ENCODE peak calls at places on chromosomes 7 and 10, in seven cellular contexts. S is BJ; A is IMR-90; M is CD8-positive, alpha-beta T cell; P is colonic mucosa; W is epithelial cell of esophagus; K is brain microvascular endothelial cell. Z is an unnamed sample.

GRCh38 chr10:68125770-68126169 is 16.5 kb downstream of the MYPN start:
- DNase-seq in S (no peak), K (no peak), A (no peak), P (no peak), M (no peak), W (no peak), Z (no peak)

GRCh38 chr10:132889556-132889955 is 52.8 kb downstream of the CFAP46 start:
- DNase-seq in K (no peak), A (no peak), S (no peak), W (no peak), M (no peak), P (no peak), Z (no peak)

GRCh38 chr10:69958232-69958902 is 94.3 kb upstream of the MACROH2A2 start:
- DNase-seq in P (peak), S (no peak), M (no peak), K (peak), A (peak), W (peak), Z (no peak)

GRCh38 chr7:44536090-44536489 is 5.0 kb downstream of the NPC1L1 start:
- DNase-seq in M (no peak), W (no peak), K (no peak), S (no peak), P (no peak), A (no peak), Z (no peak)

GRCh38 chr10:93458821-93459257 is 23.3 kb downstream of the MYOF start:
- DNase-seq in M (no peak), S (peak), K (peak), P (no peak), A (peak), W (peak), Z (peak)

GRCh38 chr10:128859738-128860386 is 607.2 kb upstream of the MGMT start:
- DNase-seq in S (no peak), K (peak), W (no peak), M (no peak), P (peak), A (no peak), Z (no peak)

GRCh38 chr10:80025281-80025680 is 53.2 kb upstream of the TMEM254 start:
- DNase-seq in P (no peak), K (no peak), S (no peak), M (no peak), A (no peak), W (no peak), Z (no peak)

GRCh38 chr7:155107126-155107525 is 37.0 kb downstream of the HTR5A start:
- DNase-seq in P (no peak), K (no peak), W (no peak), M (no peak), S (no peak), A (no peak), Z (no peak)

GRCh38 chr7:74498354-74498753 is 44.6 kb downstream of the GTF2IRD1 start:
- DNase-seq in S (no peak), P (no peak), W (no peak), A (no peak), M (no peak), K (no peak), Z (no peak)

GRCh38 chr10:5565205-5565545 is 40.4 kb downstream of the CALML3 start:
- DNase-seq in M (no peak), P (no peak), W (no peak), S (no peak), A (no peak), K (no peak), Z (no peak)

GRCh38 chr10:69756279-69756678 is 45.4 kb upstream of the COL13A1 start:
- DNase-seq in S (no peak), A (no peak), M (no peak), P (no peak), W (no peak), K (no peak), Z (no peak)

GRCh38 chr10:130453036-130453720 is 317.0 kb downstream of the GLRX3 start:
- DNase-seq in A (no peak), W (no peak), M (no peak), S (no peak), K (no peak), P (no peak), Z (no peak)

GRCh38 chr7:108592633-108593277 is 23.1 kb downstream of the DNAJB9 start:
- DNase-seq in S (no peak), A (no peak), M (no peak), P (no peak), W (peak), K (no peak), Z (no peak)

GRCh38 chr10:77926566-77927342 is at the start of gene DLG5:
- DNase-seq in P (peak), M (no peak), S (no peak), W (peak), K (no peak), A (peak), Z (peak)

GRCh38 chr7:44177570-44178131 is 11.6 kb downstream of the GCK start:
- DNase-seq in M (no peak), W (peak), S (no peak), A (peak), P (no peak), K (peak), Z (peak)

GRCh38 chr7:23115991-23116390 is 10.4 kb downstream of the KLHL7 start:
- DNase-seq in P (no peak), M (no peak), S (no peak), W (no peak), K (no peak), A (no peak), Z (no peak)

GRCh38 chr10:1390200-1390599 is 334.0 kb downstream of the WDR37 start:
- DNase-seq in K (no peak), M (no peak), S (no peak), P (no peak), A (no peak), W (no peak), Z (no peak)

GRCh38 chr7:23967949-23968599 is 258.1 kb downstream of the STK31 start:
- DNase-seq in W (no peak), S (no peak), M (no peak), P (no peak), K (no peak), A (no peak), Z (no peak)

GRCh38 chr7:134449596-134450194 is 9.2 kb downstream of the AKR1B1 start:
- DNase-seq in W (no peak), K (no peak), S (no peak), M (no peak), P (no peak), A (peak), Z (no peak)

GRCh38 chr10:49359349-49360231 is 36.3 kb downstream of the DRGX start:
- DNase-seq in W (no peak), M (no peak), P (no peak), K (peak), A (peak), S (no peak), Z (no peak)

GRCh38 chr10:29239569-29240472 is 49.0 kb upstream of the LYZL1 start:
- DNase-seq in K (peak), A (no peak), W (no peak), M (no peak), P (no peak), S (no peak), Z (no peak)

GRCh38 chr7:123637203-123637602 is 18.5 kb upstream of the LMOD2 start:
- DNase-seq in W (peak), S (no peak), M (no peak), A (no peak), P (no peak), K (no peak), Z (no peak)

GRCh38 chr7:3162286-3162685 is 118.6 kb upstream of the CARD11 start:
- DNase-seq in K (peak), M (no peak), P (no peak), W (no peak), S (no peak), A (peak), Z (no peak)

GRCh38 chr10:92691591-92692084 is 1.9 kb downstream of the HHEX start:
- DNase-seq in K (no peak), W (no peak), P (peak), M (no peak), A (no peak), S (no peak), Z (peak)

GRCh38 chr7:149664666-149665065 is 108.7 kb downstream of the ZNF467 start:
- DNase-seq in W (peak), A (no peak), S (no peak), K (no peak), M (no peak), P (no peak), Z (no peak)

GRCh38 chr10:104255244-104255981 is 721 bp downstream of the GSTO1 start:
- DNase-seq in A (peak), S (peak), W (peak), K (peak), P (peak), M (no peak), Z (no peak)

GRCh38 chr10:89342219-89342966 is 14.6 kb downstream of the IFIT3 start:
- DNase-seq in S (peak), A (peak), P (no peak), K (peak), M (no peak), W (peak), Z (peak)

GRCh38 chr7:117087639-117088396 is 134.5 kb downstream of the ST7 start:
- DNase-seq in W (no peak), P (no peak), K (no peak), S (no peak), A (no peak), M (no peak), Z (no peak)

GRCh38 chr10:15167411-15168295 is 840 bp downstream of the NMT2 start:
- DNase-seq in S (no peak), A (peak), W (peak), P (peak), K (peak), M (peak), Z (peak)

GRCh38 chr10:89393898-89394297 is 1.5 kb downstream of the IFIT1 start:
- DNase-seq in P (peak), A (no peak), W (peak), S (no peak), M (no peak), K (no peak), Z (no peak)

GRCh38 chr7:116955801-116956514 is 2.7 kb downstream of the ST7 start:
- DNase-seq in P (no peak), S (no peak), M (no peak), K (no peak), A (no peak), W (no peak), Z (no peak)

GRCh38 chr10:93436577-93436976 is 45.6 kb downstream of the MYOF start:
- DNase-seq in A (peak), M (no peak), W (peak), S (peak), P (no peak), K (peak), Z (peak)

GRCh38 chr10:12241810-12242529 is 46.0 kb downstream of the CDC123 start:
- DNase-seq in P (no peak), W (peak), S (no peak), M (no peak), A (peak), K (peak), Z (peak)

DNA sequence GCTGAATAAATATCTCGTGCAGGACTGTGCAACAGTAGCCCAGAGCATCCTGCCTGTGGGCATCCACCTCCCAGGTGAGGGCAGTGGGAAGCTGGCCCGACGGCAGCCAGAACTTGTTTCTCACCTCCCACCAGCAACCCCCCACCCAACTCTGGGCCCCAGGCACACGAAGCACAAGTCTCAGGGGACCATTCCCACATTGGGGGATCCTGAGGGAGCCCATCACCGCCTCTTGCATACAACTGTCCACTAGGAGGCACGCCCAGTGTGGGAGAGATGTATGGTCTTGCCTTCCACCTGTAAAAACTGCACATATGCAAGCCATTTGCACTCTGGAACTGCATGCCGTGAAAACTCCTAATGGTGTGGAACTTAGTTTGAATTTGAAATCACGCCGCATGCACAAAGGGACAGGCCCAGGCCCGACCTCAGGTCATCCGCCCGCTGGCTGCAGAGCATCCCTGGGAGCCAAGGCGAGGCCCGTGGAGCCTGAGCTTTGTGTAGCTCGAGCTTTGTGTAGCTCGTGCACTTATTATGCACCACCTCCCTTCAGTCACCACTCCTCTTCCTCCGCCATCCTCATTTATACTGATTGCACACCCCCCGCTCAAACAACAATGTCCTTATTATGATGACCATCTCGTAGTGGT is 147.9 kb downstream of the ADCY1 start:
- DNase-seq in P (no peak), W (no peak), K (no peak), M (no peak), A (no peak), S (no peak), Z (no peak)
- H3K4me3 ChIP-seq in P (no peak), W (no peak), K (no peak), M (no peak), A (no peak), S (no peak), Z (no peak)

DNA sequence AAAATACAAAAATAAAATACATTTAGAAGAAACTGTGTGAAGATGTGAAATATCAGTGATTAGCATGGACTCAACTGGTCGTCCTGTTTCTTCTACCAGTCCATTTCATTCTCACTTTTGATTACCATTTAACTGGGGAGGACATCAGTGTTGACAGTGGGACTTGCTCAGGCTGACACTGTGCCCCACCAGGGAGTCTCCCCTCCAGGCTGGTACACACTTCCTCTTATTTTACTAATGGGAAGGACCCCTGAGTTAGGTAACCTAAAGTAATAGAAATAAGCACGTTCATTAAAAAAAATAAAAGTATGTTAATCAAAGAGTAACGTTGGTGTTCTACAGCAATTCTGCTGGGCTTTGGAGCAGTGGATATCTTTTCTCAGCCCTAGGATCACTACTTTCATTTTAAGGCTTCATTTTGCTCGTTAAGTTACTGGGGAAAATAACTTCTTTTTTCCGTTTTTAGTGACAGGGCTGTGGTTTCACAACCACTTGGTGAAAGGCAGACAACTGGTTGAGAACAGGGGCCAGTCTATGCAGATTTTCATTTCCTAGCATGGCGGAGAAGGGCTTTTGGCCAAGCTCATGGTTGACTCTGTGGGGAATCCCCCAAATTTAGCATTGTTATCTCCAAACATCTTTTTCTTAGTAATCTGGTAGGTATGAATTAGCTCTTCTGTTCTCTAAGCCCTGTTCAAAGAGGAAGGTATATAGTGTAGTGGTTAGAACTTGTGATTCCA is 2.1 kb downstream of the SNX10 start:
- DNase-seq in K (no peak), A (no peak), M (peak), S (no peak), P (no peak), W (no peak), Z (no peak)
- H3K4me3 ChIP-seq in K (no peak), A (no peak), M (peak), S (no peak), P (no peak), W (no peak), Z (no peak)

DNA sequence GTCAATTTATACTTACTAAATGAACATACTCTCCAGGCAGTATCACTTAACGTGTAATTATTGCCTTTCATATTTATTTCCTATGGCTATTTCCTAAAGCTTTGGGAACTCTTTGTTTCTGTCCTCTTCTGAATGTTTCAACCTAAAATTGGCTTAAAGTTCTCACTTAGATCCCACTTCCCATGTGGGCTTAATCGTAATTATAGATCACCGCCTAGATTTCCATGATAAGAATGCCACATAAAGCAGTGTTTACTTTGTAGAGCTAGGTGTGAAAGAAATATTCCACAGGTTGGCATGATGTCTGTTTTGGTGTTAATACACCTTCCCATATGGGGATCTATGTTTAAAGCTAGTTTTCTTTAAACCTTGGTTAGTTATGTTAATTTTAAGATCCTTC is 1.5 kb downstream of the HDAC9 start:
- DNase-seq in P (no peak), M (no peak), A (no peak), K (no peak), W (no peak), S (no peak), Z (no peak)
- H3K4me3 ChIP-seq in P (no peak), M (no peak), A (no peak), K (no peak), W (no peak), S (no peak), Z (peak)

DNA sequence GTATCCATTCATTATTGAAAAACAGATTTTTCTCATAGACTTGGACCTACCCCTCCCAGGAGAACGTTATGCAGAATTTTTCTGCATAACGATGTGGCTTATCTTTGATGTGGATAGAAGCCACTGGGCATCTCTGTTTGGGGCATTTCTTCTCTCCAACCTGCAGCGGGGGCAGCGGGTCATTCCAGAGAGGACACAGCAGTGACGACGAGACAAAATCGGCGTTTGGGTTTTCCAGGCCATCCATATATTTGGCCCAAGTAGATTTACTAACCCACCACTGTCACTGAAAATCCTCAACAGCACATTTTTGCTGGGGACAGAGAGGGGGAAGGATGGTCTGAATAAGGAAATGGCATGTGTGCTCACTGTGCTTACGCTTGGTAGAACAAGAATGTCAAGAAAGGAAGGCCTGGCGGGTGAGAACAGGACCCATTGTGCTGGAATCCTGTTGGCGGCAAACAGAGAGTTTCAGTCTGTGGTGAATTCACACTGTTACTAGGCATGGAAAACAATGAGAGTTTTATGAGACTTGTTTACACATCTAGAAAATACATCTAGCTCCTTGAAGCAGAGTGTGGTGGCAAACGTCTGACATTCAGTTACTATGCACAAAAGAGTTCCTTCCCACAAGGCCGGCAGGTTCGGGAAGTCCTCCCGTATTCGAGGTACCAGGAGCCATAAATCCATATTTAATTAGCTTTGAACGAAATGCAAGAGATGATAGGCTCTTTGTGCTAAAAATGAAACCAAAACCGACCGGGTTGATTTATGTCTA is 299.5 kb upstream of the PITRM1 start:
- DNase-seq in W (peak), A (no peak), P (no peak), K (no peak), M (no peak), S (no peak), Z (no peak)
- H3K4me3 ChIP-seq in W (peak), A (no peak), P (peak), K (no peak), M (peak), S (no peak), Z (peak)

DNA sequence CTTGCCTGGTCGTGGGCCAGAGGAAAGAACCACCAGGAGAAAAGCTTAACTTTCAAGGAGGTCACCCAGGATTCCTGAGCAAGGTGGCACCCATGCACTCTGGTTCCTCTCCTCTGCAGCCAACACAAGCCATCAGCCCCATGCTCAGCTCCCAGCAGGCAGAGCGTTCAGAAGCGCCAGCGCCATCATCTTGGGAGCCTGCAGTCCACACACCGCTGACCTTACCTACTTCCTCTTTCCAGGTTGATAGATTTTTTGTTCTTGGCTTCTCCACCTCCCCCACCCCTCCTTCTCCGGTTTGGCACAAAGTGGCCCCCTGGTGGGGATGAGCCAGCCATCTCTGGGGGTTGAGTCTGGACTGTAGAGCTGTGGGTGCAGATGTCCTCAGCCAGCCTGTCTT is 1.7 kb upstream of the WDR86 start:
- DNase-seq in S (no peak), K (no peak), A (no peak), P (no peak), W (no peak), M (no peak), Z (no peak)
- H3K4me3 ChIP-seq in S (no peak), K (no peak), A (no peak), P (no peak), W (no peak), M (no peak), Z (no peak)

Z was measured in right cardiac atrium.